ENCODE peak calls at places on chromosomes 11 and 22, in five cellular contexts. One of them, this sample, is unnamed.

GRCh38 chr11:82775736-82776346 is 42.2 kb upstream of the FAM181B start:
- DNase-seq in fibroblast of gingiva: peak; percentile 19
- DNase-seq in T1000: peak; percentile 13
- DNase-seq in hippocampal formation: peak; percentile 17
- DNase-seq in activated CD8-positive, alpha-beta memory T cell treated with anti-CD3 and anti-CD28 coated beads for 48 hours: no peak
- DNase-seq in this sample: no peak

GRCh38 chr22:31055322-31056159 is 25.6 kb upstream of the SMTN start:
- DNase-seq in fibroblast of gingiva: peak; percentile 95
- DNase-seq in T1000: peak; percentile 74
- DNase-seq in hippocampal formation: peak; percentile 5
- DNase-seq in activated CD8-positive, alpha-beta memory T cell treated with anti-CD3 and anti-CD28 coated beads for 48 hours: no peak
- DNase-seq in this sample: peak; percentile 15

GRCh38 chr22:38083931-38084631 is at the start of gene SLC16A8:
- DNase-seq in fibroblast of gingiva: no peak
- DNase-seq in T1000: no peak
- DNase-seq in hippocampal formation: no peak
- DNase-seq in activated CD8-positive, alpha-beta memory T cell treated with anti-CD3 and anti-CD28 coated beads for 48 hours: no peak
- DNase-seq in this sample: no peak

GRCh38 chr11:71238285-71238875 is 14.0 kb downstream of the SHANK2 start:
- DNase-seq in fibroblast of gingiva: no peak
- DNase-seq in T1000: no peak
- DNase-seq in hippocampal formation: no peak
- DNase-seq in activated CD8-positive, alpha-beta memory T cell treated with anti-CD3 and anti-CD28 coated beads for 48 hours: no peak
- DNase-seq in this sample: no peak

GRCh38 chr22:23822101-23822671 is 16.6 kb downstream of the DERL3 start:
- DNase-seq in fibroblast of gingiva: no peak
- DNase-seq in T1000: no peak
- DNase-seq in hippocampal formation: no peak
- DNase-seq in activated CD8-positive, alpha-beta memory T cell treated with anti-CD3 and anti-CD28 coated beads for 48 hours: no peak
- DNase-seq in this sample: no peak

GRCh38 chr22:27299181-27300085 is 502.1 kb downstream of the MN1 start:
- DNase-seq in fibroblast of gingiva: no peak
- DNase-seq in T1000: no peak
- DNase-seq in hippocampal formation: no peak
- DNase-seq in activated CD8-positive, alpha-beta memory T cell treated with anti-CD3 and anti-CD28 coated beads for 48 hours: no peak
- DNase-seq in this sample: no peak

GRCh38 chr11:1701041-1701807 is 4.2 kb downstream of the KRTAP5-6 start:
- DNase-seq in fibroblast of gingiva: no peak
- DNase-seq in T1000: no peak
- DNase-seq in hippocampal formation: no peak
- DNase-seq in activated CD8-positive, alpha-beta memory T cell treated with anti-CD3 and anti-CD28 coated beads for 48 hours: no peak
- DNase-seq in this sample: no peak

GRCh38 chr11:111512296-111513239 is at the start of gene BTG4:
- DNase-seq in fibroblast of gingiva: no peak
- DNase-seq in T1000: no peak
- DNase-seq in hippocampal formation: no peak
- DNase-seq in activated CD8-positive, alpha-beta memory T cell treated with anti-CD3 and anti-CD28 coated beads for 48 hours: no peak
- DNase-seq in this sample: no peak

GRCh38 chr11:26649884-26650283 is 72.0 kb downstream of the SLC5A12 start:
- DNase-seq in fibroblast of gingiva: peak; percentile 64
- DNase-seq in T1000: peak; percentile 10
- DNase-seq in hippocampal formation: peak; percentile 7
- DNase-seq in activated CD8-positive, alpha-beta memory T cell treated with anti-CD3 and anti-CD28 coated beads for 48 hours: no peak
- DNase-seq in this sample: no peak

GRCh38 chr22:23969071-23969470 is 2.4 kb downstream of the DDTL start:
- DNase-seq in fibroblast of gingiva: no peak
- DNase-seq in T1000: no peak
- DNase-seq in hippocampal formation: no peak
- DNase-seq in activated CD8-positive, alpha-beta memory T cell treated with anti-CD3 and anti-CD28 coated beads for 48 hours: no peak
- DNase-seq in this sample: no peak

GRCh38 chr11:40178470-40178869 is 1281.0 kb downstream of the LRRC4C start:
- DNase-seq in fibroblast of gingiva: no peak
- DNase-seq in T1000: no peak
- DNase-seq in hippocampal formation: no peak
- DNase-seq in activated CD8-positive, alpha-beta memory T cell treated with anti-CD3 and anti-CD28 coated beads for 48 hours: no peak
- DNase-seq in this sample: no peak

GRCh38 chr11:11436715-11437313 is 83.8 kb upstream of the CSNK2A3 start:
- DNase-seq in fibroblast of gingiva: no peak
- DNase-seq in T1000: no peak
- DNase-seq in hippocampal formation: no peak
- DNase-seq in activated CD8-positive, alpha-beta memory T cell treated with anti-CD3 and anti-CD28 coated beads for 48 hours: no peak
- DNase-seq in this sample: no peak

GRCh38 chr11:16737860-16738197 is 618 bp upstream of the C11orf58 start:
- DNase-seq in fibroblast of gingiva: no peak
- DNase-seq in T1000: no peak
- DNase-seq in hippocampal formation: no peak
- DNase-seq in activated CD8-positive, alpha-beta memory T cell treated with anti-CD3 and anti-CD28 coated beads for 48 hours: no peak
- DNase-seq in this sample: no peak

GRCh38 chr22:35688913-35689675 is 28.6 kb upstream of the APOL5 start:
- DNase-seq in fibroblast of gingiva: no peak
- DNase-seq in T1000: no peak
- DNase-seq in hippocampal formation: no peak
- DNase-seq in activated CD8-positive, alpha-beta memory T cell treated with anti-CD3 and anti-CD28 coated beads for 48 hours: no peak
- DNase-seq in this sample: no peak

GRCh38 chr11:59610289-59610688 is 5.3 kb downstream of the OSBP start:
- DNase-seq in fibroblast of gingiva: no peak
- DNase-seq in T1000: no peak
- DNase-seq in hippocampal formation: no peak
- DNase-seq in activated CD8-positive, alpha-beta memory T cell treated with anti-CD3 and anti-CD28 coated beads for 48 hours: no peak
- DNase-seq in this sample: no peak

GRCh38 chr11:18578975-18579598 is 9.4 kb downstream of the UEVLD start:
- DNase-seq in fibroblast of gingiva: no peak
- DNase-seq in T1000: no peak
- DNase-seq in hippocampal formation: no peak
- DNase-seq in activated CD8-positive, alpha-beta memory T cell treated with anti-CD3 and anti-CD28 coated beads for 48 hours: no peak
- DNase-seq in this sample: no peak

GRCh38 chr11:8813658-8814057 is 97.3 kb upstream of the AKIP1 start:
- DNase-seq in fibroblast of gingiva: peak; percentile 83
- DNase-seq in T1000: peak; percentile 30
- DNase-seq in hippocampal formation: peak; percentile 65
- DNase-seq in activated CD8-positive, alpha-beta memory T cell treated with anti-CD3 and anti-CD28 coated beads for 48 hours: peak; percentile 39
- DNase-seq in this sample: peak; percentile 57

GRCh38 chr22:43228330-43228729 is 41.4 kb upstream of the TTLL12 start:
- DNase-seq in fibroblast of gingiva: no peak
- DNase-seq in T1000: no peak
- DNase-seq in hippocampal formation: no peak
- DNase-seq in activated CD8-positive, alpha-beta memory T cell treated with anti-CD3 and anti-CD28 coated beads for 48 hours: peak; percentile 13
- DNase-seq in this sample: no peak

GRCh38 chr11:125514336-125515101 is 18.5 kb upstream of the FEZ1 start:
- DNase-seq in fibroblast of gingiva: no peak
- DNase-seq in T1000: no peak
- DNase-seq in hippocampal formation: no peak
- DNase-seq in activated CD8-positive, alpha-beta memory T cell treated with anti-CD3 and anti-CD28 coated beads for 48 hours: peak; percentile 21
- DNase-seq in this sample: no peak

GRCh38 chr22:22958621-22959020 is 71.0 kb downstream of the IGLL5 start:
- DNase-seq in fibroblast of gingiva: no peak
- DNase-seq in T1000: no peak
- DNase-seq in hippocampal formation: no peak
- DNase-seq in activated CD8-positive, alpha-beta memory T cell treated with anti-CD3 and anti-CD28 coated beads for 48 hours: no peak
- DNase-seq in this sample: no peak

GRCh38 chr11:76798202-76798581 is 15.0 kb downstream of the TSKU start:
- DNase-seq in fibroblast of gingiva: no peak
- DNase-seq in T1000: no peak
- DNase-seq in hippocampal formation: no peak
- DNase-seq in activated CD8-positive, alpha-beta memory T cell treated with anti-CD3 and anti-CD28 coated beads for 48 hours: no peak
- DNase-seq in this sample: no peak

GRCh38 chr22:16968218-16968595 is 39.8 kb downstream of the GAB4 start:
- DNase-seq in fibroblast of gingiva: no peak
- DNase-seq in T1000: no peak
- DNase-seq in hippocampal formation: no peak
- DNase-seq in activated CD8-positive, alpha-beta memory T cell treated with anti-CD3 and anti-CD28 coated beads for 48 hours: no peak
- DNase-seq in this sample: no peak

GRCh38 chr11:94769897-94770296 is 1.7 kb downstream of the AMOTL1 start:
- DNase-seq in fibroblast of gingiva: no peak
- DNase-seq in T1000: no peak
- DNase-seq in hippocampal formation: no peak
- DNase-seq in activated CD8-positive, alpha-beta memory T cell treated with anti-CD3 and anti-CD28 coated beads for 48 hours: no peak
- DNase-seq in this sample: no peak

GRCh38 chr11:44300881-44301855 is 8.8 kb downstream of the ALX4 start:
- DNase-seq in fibroblast of gingiva: peak; percentile 78
- DNase-seq in T1000: peak; percentile 75
- DNase-seq in hippocampal formation: no peak
- DNase-seq in activated CD8-positive, alpha-beta memory T cell treated with anti-CD3 and anti-CD28 coated beads for 48 hours: no peak
- DNase-seq in this sample: no peak

GRCh38 chr11:26777276-26777939 is 55.5 kb upstream of the SLC5A12 start:
- DNase-seq in fibroblast of gingiva: no peak
- DNase-seq in T1000: no peak
- DNase-seq in hippocampal formation: no peak
- DNase-seq in activated CD8-positive, alpha-beta memory T cell treated with anti-CD3 and anti-CD28 coated beads for 48 hours: no peak
- DNase-seq in this sample: no peak